ENCODE peak calls at places on chromosomes 7 and 10, in seven cellular contexts. K is left ventricle myocardium inferior, S is astrocyte of the spinal cord, T is AG04449, V is mucosa of gallbladder, H is ureter, U is activated T-cell treated with anti-CD3 and anti-CD28 coated beads for 1 hour. M is an unnamed sample.

GRCh38 chr10:36493511-36493880 is 631.9 kb upstream of the ANKRD30A start:
- DNase-seq in K (no peak), S (peak), T (no peak), V (no peak), H (no peak), U (no peak), M (no peak)

GRCh38 chr10:45378866-45379265 is 4.8 kb downstream of the ALOX5 start:
- DNase-seq in K (no peak), S (no peak), T (no peak), V (no peak), H (no peak), U (no peak), M (no peak)

GRCh38 chr10:103192089-103192450 is 1.0 kb downstream of the NT5C2 start:
- DNase-seq in K (no peak), S (no peak), T (no peak), V (no peak), H (no peak), U (no peak), M (no peak)

GRCh38 chr7:32378991-32379390 is 111.2 kb downstream of the LSM5 start:
- DNase-seq in K (no peak), S (no peak), T (no peak), V (no peak), H (no peak), U (no peak), M (no peak)

GRCh38 chr7:73717991-73718405 is 1.5 kb downstream of the STX1A start:
- DNase-seq in K (no peak), S (peak), T (peak), V (no peak), H (no peak), U (peak), M (peak)

GRCh38 chr7:55593515-55594318 is 21.4 kb upstream of the VOPP1 start:
- DNase-seq in K (peak), S (peak), T (no peak), V (peak), H (no peak), U (peak), M (no peak)

GRCh38 chr10:16527452-16527851 is 5.8 kb upstream of the C1QL3 start:
- DNase-seq in K (no peak), S (no peak), T (no peak), V (no peak), H (no peak), U (no peak), M (no peak)

GRCh38 chr10:117112220-117112619 is 25.9 kb downstream of the VAX1 start:
- DNase-seq in K (no peak), S (no peak), T (no peak), V (no peak), H (no peak), U (no peak), M (no peak)

GRCh38 chr10:50554995-50555568 is 68.7 kb downstream of the SGMS1 start:
- DNase-seq in K (no peak), S (peak), T (peak), V (no peak), H (no peak), U (no peak), M (no peak)

GRCh38 chr7:143510854-143511592 is 33.4 kb downstream of the TAS2R41 start:
- DNase-seq in K (no peak), S (no peak), T (no peak), V (no peak), H (no peak), U (no peak), M (no peak)

GRCh38 chr7:116797611-116798010 is 64.8 kb upstream of the CAPZA2 start:
- DNase-seq in K (no peak), S (peak), T (no peak), V (peak), H (no peak), U (no peak), M (no peak)

GRCh38 chr10:117175215-117175900 is 21.9 kb upstream of the KCNK18 start:
- DNase-seq in K (no peak), S (no peak), T (no peak), V (no peak), H (no peak), U (no peak), M (no peak)

GRCh38 chr10:35910234-35910633 is 268.1 kb upstream of the FZD8 start:
- DNase-seq in K (no peak), S (peak), T (no peak), V (no peak), H (no peak), U (no peak), M (peak)

GRCh38 chr7:102254521-102254920 is 32.1 kb upstream of the SH2B2 start:
- DNase-seq in K (no peak), S (no peak), T (no peak), V (no peak), H (no peak), U (no peak), M (no peak)

GRCh38 chr7:107179326-107180163 is 10.7 kb downstream of the HBP1 start:
- DNase-seq in K (no peak), S (peak), T (no peak), V (no peak), H (no peak), U (no peak), M (no peak)

GRCh38 chr10:97713351-97713827 is at the start of gene MARVELD1:
- DNase-seq in K (peak), S (peak), T (no peak), V (peak), H (peak), U (no peak), M (peak)

GRCh38 chr7:51602321-51602720 is 285.7 kb upstream of the COBL start:
- DNase-seq in K (no peak), S (no peak), T (no peak), V (no peak), H (no peak), U (no peak), M (no peak)

GRCh38 chr7:122802211-122802833 is 83.9 kb downstream of the CADPS2 start:
- DNase-seq in K (peak), S (no peak), T (no peak), V (no peak), H (no peak), U (no peak), M (no peak)

GRCh38 chr7:131285558-131285957 is 42.1 kb upstream of the MKLN1 start:
- DNase-seq in K (peak), S (no peak), T (no peak), V (no peak), H (no peak), U (no peak), M (no peak)

GRCh38 chr10:13993169-13993568 is 337.6 kb downstream of the FRMD4A start:
- DNase-seq in K (no peak), S (peak), T (peak), V (no peak), H (no peak), U (no peak), M (peak)

GRCh38 chr7:49243521-49243920 is 319.2 kb downstream of the CDC14C start:
- DNase-seq in K (no peak), S (no peak), T (no peak), V (no peak), H (no peak), U (no peak), M (no peak)

GRCh38 chr10:93337309-93337721 is 144.8 kb downstream of the MYOF start:
- DNase-seq in K (no peak), S (no peak), T (no peak), V (no peak), H (no peak), U (no peak), M (peak)

GRCh38 chr10:52897162-52897561 is 124.6 kb upstream of the MBL2 start:
- DNase-seq in K (no peak), S (no peak), T (no peak), V (no peak), H (no peak), U (no peak), M (no peak)

GRCh38 chr7:952548-953441 is 1.7 kb downstream of the ADAP1 start:
- DNase-seq in K (peak), S (no peak), T (no peak), V (no peak), H (no peak), U (no peak), M (no peak)

GRCh38 chr7:43758029-43758860 is at the start of gene BLVRA:
- DNase-seq in K (peak), S (peak), T (no peak), V (peak), H (peak), U (peak), M (peak)

GRCh38 chr10:132867801-132868644 is 74.3 kb downstream of the CFAP46 start:
- DNase-seq in K (peak), S (no peak), T (no peak), V (no peak), H (peak), U (no peak), M (no peak)